ENCODE peak calls at places on chromosomes 3 and 15, in nine cellular contexts. U is activated CD8-positive, alpha-beta T cell treated with anti-CD3 and anti-CD28 coated beads for 36 hours; C is foreskin fibroblast; L is astrocyte of the spinal cord; V is fibroblast of pulmonary artery; K is A549; X is AG09309; Q is RWPE2; O is body of pancreas. H is an unnamed sample.

GRCh38 chr3:15585111-15585844 is 16.1 kb downstream of the HACL1 start:
- DNase-seq in V (no peak), C (no peak), O (peak), Q (no peak), X (no peak), L (no peak), K (no peak), U (no peak), H (no peak)

GRCh38 chr3:53236112-53236841 is 19.5 kb downstream of the TKT start:
- DNase-seq in U (no peak), Q (peak), K (peak), C (peak), O (peak), L (peak), X (peak), V (peak), H (no peak)

GRCh38 chr15:83653639-83654378 is at the start of gene ADAMTSL3:
- DNase-seq in C (peak), V (peak), K (peak), O (peak), L (peak), U (no peak), Q (no peak), X (no peak), H (peak)

GRCh38 chr15:66749841-66750575 is 48.0 kb downstream of the SMAD6 start:
- DNase-seq in U (no peak), X (no peak), V (peak), C (no peak), K (peak), Q (no peak), L (no peak), O (peak), H (no peak)

GRCh38 chr15:49059491-49059890 is 13.2 kb upstream of the SECISBP2L start:
- DNase-seq in K (no peak), X (no peak), O (no peak), Q (no peak), U (no peak), C (no peak), V (no peak), L (no peak), H (no peak)

GRCh38 chr3:180678231-180678630 is 1.1 kb downstream of the CCDC39 start:
- DNase-seq in K (no peak), Q (no peak), U (no peak), C (no peak), X (no peak), V (no peak), L (no peak), O (no peak), H (no peak)

GRCh38 chr15:40936709-40937666 is 7.8 kb downstream of the DLL4 start:
- DNase-seq in V (peak), L (peak), C (peak), X (no peak), Q (peak), U (no peak), O (no peak), K (no peak), H (no peak)

GRCh38 chr3:108102420-108103039 is 11.7 kb upstream of the CD47 start:
- DNase-seq in C (no peak), L (no peak), O (no peak), V (no peak), Q (no peak), U (no peak), K (no peak), X (no peak), H (no peak)

GRCh38 chr3:4507010-4507596 is 14.0 kb downstream of the ITPR1 start:
- DNase-seq in X (no peak), V (peak), K (no peak), L (no peak), Q (no peak), U (no peak), O (no peak), C (no peak), H (no peak)

GRCh38 chr15:75646112-75646943 is 1.4 kb upstream of the SNX33 start:
- DNase-seq in L (no peak), O (no peak), X (no peak), U (no peak), K (no peak), Q (no peak), C (no peak), V (no peak), H (no peak)

GRCh38 chr3:4824948-4825325 is 154.3 kb upstream of the BHLHE40 start:
- DNase-seq in Q (no peak), X (no peak), K (peak), O (no peak), U (no peak), C (peak), V (peak), L (peak), H (no peak)

GRCh38 chr3:72903004-72903403 is 15.2 kb downstream of the GXYLT2 start:
- DNase-seq in K (peak), C (peak), X (peak), U (no peak), O (no peak), L (peak), V (peak), Q (no peak), H (no peak)

DNA sequence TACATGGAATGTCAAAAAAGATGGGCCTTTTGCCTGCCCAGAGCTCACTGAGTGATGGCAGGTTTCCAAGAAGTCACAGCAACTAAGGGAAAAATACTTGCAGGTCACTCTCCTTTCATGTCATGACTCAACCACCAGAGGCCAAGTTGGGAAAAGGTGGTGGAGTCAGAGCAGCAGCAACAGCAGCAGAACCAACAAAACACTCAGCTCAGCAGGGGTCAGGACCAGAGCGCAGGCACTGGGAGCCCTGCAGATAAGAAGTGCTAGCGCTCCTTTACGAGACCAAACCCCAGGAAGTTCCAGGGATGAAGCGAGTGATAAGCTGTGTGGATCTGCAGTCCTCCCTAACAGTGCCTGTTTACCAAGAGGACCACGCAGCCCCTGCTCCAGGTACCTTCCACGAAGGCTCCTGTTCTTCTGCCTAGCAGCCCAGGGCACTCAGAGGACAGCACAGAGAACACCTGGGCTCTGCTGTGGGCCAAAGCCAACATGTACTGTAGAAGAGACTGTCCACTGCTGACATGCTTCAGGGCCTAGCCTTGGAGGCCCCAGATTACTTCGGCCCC is 26.0 kb downstream of the POC1A start:
- DNase-seq in O (no peak), C (peak), K (peak), L (peak), Q (no peak), V (peak), X (no peak), U (no peak), H (no peak)
- TF ChIP-seq CTCF in O (no peak), C (no peak), K (no peak), L (no peak), Q (no peak), V (no peak), X (no peak), U (no peak), H (no peak)

DNA sequence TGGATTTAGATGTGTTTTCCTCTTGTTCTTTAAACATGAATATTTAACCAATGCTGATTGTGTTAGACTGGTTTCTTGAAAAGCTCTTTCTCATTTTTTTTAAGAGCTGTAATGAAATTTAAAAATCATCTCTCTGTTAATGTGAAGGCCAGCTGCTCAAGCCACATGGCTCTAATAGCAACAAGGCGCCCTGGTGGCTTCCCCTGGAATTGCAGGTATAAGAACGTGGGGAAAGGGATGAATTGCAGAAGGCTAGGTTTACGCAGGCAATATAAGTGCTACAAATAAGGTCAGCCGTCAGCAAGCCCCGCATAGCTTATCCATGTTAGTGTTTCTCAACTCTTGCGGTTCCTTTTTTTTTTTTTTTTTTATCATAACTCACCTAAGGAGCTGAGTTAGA is 108.5 kb downstream of the SAMMSON start:
- DNase-seq in C (no peak), X (no peak), L (no peak), O (peak), V (peak), U (peak), K (peak), Q (no peak), H (peak)
- TF ChIP-seq CTCF in C (peak), X (peak), L (peak), O (peak), V (peak), U (peak), K (no peak), Q (peak), H (peak)

DNA sequence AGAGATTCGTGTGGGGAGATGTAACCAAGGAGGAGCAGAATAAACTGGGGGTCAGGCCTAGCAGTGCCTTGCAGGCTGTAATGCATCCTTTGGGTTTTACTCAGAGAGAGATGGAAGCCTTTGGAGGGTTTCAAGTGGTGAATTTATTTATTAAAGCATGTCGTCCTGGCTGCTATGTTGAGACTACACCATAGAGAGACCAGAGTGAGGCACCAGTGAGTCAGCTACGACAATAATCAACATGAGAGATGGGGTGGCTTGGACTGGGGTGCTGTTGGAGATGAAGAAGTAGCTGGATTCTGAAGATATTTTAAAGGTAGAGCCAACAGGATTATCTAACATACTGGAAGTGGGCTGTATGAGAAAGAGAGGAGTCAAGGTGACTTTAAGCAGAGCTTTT is 335.3 kb upstream of the ARHGEF26 start:
- DNase-seq in Q (no peak), U (no peak), K (peak), O (no peak), C (no peak), X (no peak), L (no peak), V (no peak), H (no peak)
- TF ChIP-seq CTCF in Q (no peak), U (no peak), K (no peak), O (no peak), C (no peak), X (no peak), L (no peak), V (no peak), H (no peak)

GRCh38 chr15:50358805-50359204 is 3.8 kb upstream of the GABPB1 start:
- DNase-seq in K (peak), V (peak), L (peak), Q (no peak), X (no peak), U (peak), O (no peak), C (peak), H (no peak)
- TF ChIP-seq CTCF in K (peak), V (peak), L (peak), Q (peak), X (peak), U (peak), O (no peak), C (peak), H (no peak)

GRCh38 chr3:64224826-64225606 is at the start of gene PRICKLE2:
- DNase-seq in U (peak), V (peak), K (peak), Q (no peak), C (peak), O (peak), X (peak), L (peak), H (peak)

GRCh38 chr3:64221564-64222257 is 3.6 kb downstream of the PRICKLE2 start:
- DNase-seq in X (no peak), K (no peak), L (no peak), O (no peak), U (no peak), V (no peak), C (no peak), Q (no peak), H (no peak)

GRCh38 chr3:64225695-64226499 is 631 bp upstream of the PRICKLE2 start:
- DNase-seq in K (no peak), Q (no peak), U (no peak), V (no peak), O (no peak), C (no peak), L (no peak), X (no peak), H (no peak)

GRCh38 chr3:64222501-64222900 is 2.8 kb downstream of the PRICKLE2 start:
- DNase-seq in K (no peak), C (no peak), Q (no peak), L (no peak), V (no peak), U (no peak), X (no peak), O (no peak), H (no peak)

GRCh38 chr3:64223809-64224570 is 1.3 kb downstream of the PRICKLE2 start:
- DNase-seq in X (no peak), U (no peak), V (peak), C (peak), K (peak), O (peak), Q (no peak), L (peak), H (no peak)
- TF ChIP-seq CTCF in X (peak), U (no peak), V (peak), C (peak), K (peak), O (no peak), Q (peak), L (no peak), H (no peak)

H was measured in glutamatergic neuron.